ENCODE peak calls at places on chromosomes 2 and 18, in four cellular contexts. E is stimulated activated CD8-positive, alpha-beta memory T cell treated with anti-CD3 and anti-CD28 coated beads, Interleukin-4, amount 100 ng/mL, for 1 hour; D is Calu3; F is stimulated activated naive CD4-positive, alpha-beta T cell. W is an unnamed sample.

GRCh38 chr2:56757884-56758545 is 574.2 kb downstream of the CCDC85A start:
- DNase-seq in F (no peak), E (no peak), D (no peak), W (no peak)

GRCh38 chr2:127081826-127082633 is 24.9 kb downstream of the BIN1 start:
- DNase-seq in F (peak), E (peak), D (no peak), W (no peak)

GRCh38 chr2:25654801-25655200 is 18.6 kb downstream of the DTNB start:
- DNase-seq in D (no peak), E (no peak), F (no peak), W (no peak)

GRCh38 chr2:198913394-198914152 is 544.2 kb downstream of the SATB2 start:
- DNase-seq in E (no peak), F (no peak), D (no peak), W (peak)

GRCh38 chr2:97812916-97813315 is 99.5 kb downstream of the ZAP70 start:
- DNase-seq in D (no peak), E (no peak), F (no peak), W (no peak)

GRCh38 chr2:220946552-220946951 is 625.6 kb downstream of the EPHA4 start:
- DNase-seq in E (no peak), D (no peak), F (no peak), W (no peak)

GRCh38 chr2:71609029-71609428 is 155.7 kb downstream of the DYSF start:
- DNase-seq in E (no peak), D (no peak), F (no peak), W (no peak)

GRCh38 chr2:30356061-30356460 is 91.0 kb upstream of the LCLAT1 start:
- DNase-seq in E (no peak), F (no peak), D (no peak), W (no peak)

GRCh38 chr18:64330161-64330560 is 181.3 kb upstream of the LINC00305 start:
- DNase-seq in D (no peak), E (no peak), F (no peak), W (no peak)

GRCh38 chr2:216775043-216775453 is 79.7 kb upstream of the IGFBP5 start:
- DNase-seq in F (no peak), E (no peak), D (peak), W (no peak)

GRCh38 chr18:36309436-36310391 is 12.2 kb downstream of the FHOD3 start:
- DNase-seq in D (peak), E (no peak), F (no peak), W (no peak)

GRCh38 chr18:64713284-64713683 is 564.4 kb upstream of the LINC00305 start:
- DNase-seq in D (no peak), F (no peak), E (no peak), W (peak)

GRCh38 chr2:219851169-219851568 is 223.7 kb downstream of the SLC4A3 start:
- DNase-seq in F (no peak), E (no peak), D (no peak), W (no peak)

GRCh38 chr2:5187283-5187682 is 504.9 kb upstream of the SOX11 start:
- DNase-seq in E (no peak), D (no peak), F (no peak), W (no peak)

GRCh38 chr2:112541315-112542122 is 746 bp upstream of the POLR1B start:
- DNase-seq in E (peak), D (peak), F (peak), W (peak)

GRCh38 chr2:54610700-54611099 is 112.8 kb upstream of the EML6 start:
- DNase-seq in D (no peak), E (no peak), F (no peak), W (no peak)

GRCh38 chr2:36379710-36380448 is 24.3 kb downstream of the CRIM1 start:
- DNase-seq in F (no peak), E (no peak), D (no peak), W (no peak)

GRCh38 chr2:78202986-78203670 is 681.0 kb upstream of the LRRTM4 start:
- DNase-seq in E (no peak), F (no peak), D (no peak), W (no peak)

GRCh38 chr2:16665746-16666452 is at the start of gene CYRIA:
- DNase-seq in F (peak), E (no peak), D (peak), W (peak)

GRCh38 chr2:57443985-57444501 is 602.6 kb upstream of the VRK2 start:
- DNase-seq in F (no peak), D (no peak), E (no peak), W (no peak)

GRCh38 chr2:49153231-49153630 is 1.1 kb downstream of the FSHR start:
- DNase-seq in D (no peak), F (no peak), E (no peak), W (no peak)

GRCh38 chr18:79856119-79857080 is 58.7 kb downstream of the KCNG2 start:
- DNase-seq in D (no peak), E (no peak), F (no peak), W (no peak)

GRCh38 chr2:33559986-33560385 is 39.1 kb downstream of the FAM98A start:
- DNase-seq in E (no peak), F (no peak), D (no peak), W (no peak)

GRCh38 chr2:28445448-28446258 is 50.2 kb upstream of the PLB1 start:
- DNase-seq in D (no peak), E (no peak), F (no peak), W (no peak)

GRCh38 chr18:2538844-2539243 is 32.5 kb downstream of the METTL4 start:
- DNase-seq in D (no peak), F (no peak), E (no peak), W (no peak)

GRCh38 chr2:162011718-162012564 is 62.1 kb downstream of the DPP4 start:
- DNase-seq in D (no peak), E (no peak), F (peak), W (no peak)

GRCh38 chr2:17543131-17543660 is 2.7 kb downstream of the VSNL1 start:
- DNase-seq in D (no peak), E (no peak), F (no peak), W (no peak)

GRCh38 chr2:4134881-4135565 is 431.6 kb downstream of the DCDC2C start:
- DNase-seq in F (no peak), E (no peak), D (no peak), W (no peak)

GRCh38 chr2:119065146-119065545 is 93.4 kb downstream of the C1QL2 start:
- DNase-seq in E (no peak), D (no peak), F (no peak), W (no peak)

GRCh38 chr18:57856128-57856527 is 53.0 kb upstream of the ATP8B1 start:
- DNase-seq in E (no peak), F (no peak), D (no peak), W (no peak)

GRCh38 chr2:191259001-191259400 is 13.8 kb downstream of the MYO1B start:
- DNase-seq in E (no peak), D (no peak), F (no peak), W (no peak)

GRCh38 chr2:238114331-238114841 is 14.2 kb downstream of the ESPNL start:
- DNase-seq in D (no peak), E (no peak), F (no peak), W (no peak)

GRCh38 chr2:183519371-183520056 is 395.3 kb downstream of the NUP35 start:
- DNase-seq in D (no peak), F (no peak), E (no peak), W (no peak)

GRCh38 chr2:237097326-237097910 is 11.7 kb downstream of the COPS8 start:
- DNase-seq in F (no peak), D (no peak), E (no peak), W (no peak)

GRCh38 chr2:117918608-117919007 is 95.3 kb downstream of the CCDC93 start:
- DNase-seq in F (no peak), D (no peak), E (no peak), W (peak)

GRCh38 chr2:196925768-196926561 is 542 bp downstream of the PGAP1 start:
- DNase-seq in F (no peak), D (peak), E (no peak), W (peak)

W was measured in MM.1S.